ENCODE peak calls at places on chromosome 20, in eight cellular contexts. I is activated CD8-positive, alpha-beta memory T cell treated with anti-CD3 and anti-CD28 coated beads, Interleukin-2, amount 10 ng/mL, durations not matched to agents 7 days and 5 days; T is stimulated activated naive CD8-positive, alpha-beta T cell treated with anti-CD3 and anti-CD28 coated beads, Interleukin-15, amount 100 ng/mL, for 72 hours; G is activated T-cell treated with anti-CD3 and anti-CD28 coated beads, Interleukin-2, amount 50 U/mL, for 4 hours; Y is omental fat pad; M is RWPE2; E is A549; X is heart right ventricle. P is an unnamed sample.

GRCh38 chr20:40978761-40979160 is 49.9 kb upstream of the TOP1 start:
- ATAC-seq in G (no peak), E (no peak), M (peak), T (no peak), I (no peak), X (no peak), Y (no peak), P (peak)

GRCh38 chr20:39853050-39853449 is 836.0 kb downstream of the MAFB start:
- ATAC-seq in Y (no peak), X (no peak), T (no peak), E (no peak), G (no peak), M (no peak), I (no peak), P (no peak)

GRCh38 chr20:49965781-49966304 is 16.9 kb upstream of the SNAI1 start:
- ATAC-seq in X (no peak), M (no peak), T (no peak), I (no peak), E (no peak), G (no peak), Y (no peak), P (peak)

GRCh38 chr20:59825944-59826759 is 107.3 kb downstream of the SYCP2 start:
- ATAC-seq in M (peak), E (no peak), Y (no peak), I (no peak), X (no peak), G (peak), T (peak), P (peak)

GRCh38 chr20:44997668-44998067 is 31.4 kb downstream of the STK4 start:
- ATAC-seq in X (no peak), Y (no peak), G (peak), E (no peak), M (no peak), I (no peak), T (no peak), P (no peak)

GRCh38 chr20:33871362-33871761 is 60.2 kb downstream of the CHMP4B start:
- ATAC-seq in Y (no peak), X (no peak), I (no peak), T (no peak), M (no peak), E (no peak), G (no peak), P (no peak)

GRCh38 chr20:51534764-51535386 is 7.6 kb downstream of the NFATC2 start:
- ATAC-seq in G (no peak), I (peak), T (no peak), E (no peak), Y (no peak), X (no peak), M (no peak), P (no peak)

GRCh38 chr20:16752901-16753300 is 4.7 kb downstream of the OTOR start:
- ATAC-seq in M (no peak), T (no peak), I (no peak), E (no peak), G (no peak), Y (no peak), X (no peak), P (no peak)

GRCh38 chr20:51399138-51399890 is 143.2 kb downstream of the NFATC2 start:
- ATAC-seq in G (no peak), Y (no peak), I (no peak), M (no peak), T (no peak), X (no peak), E (no peak), P (no peak)

GRCh38 chr20:31452575-31452974 is 12.1 kb downstream of the DEFB123 start:
- ATAC-seq in Y (no peak), G (no peak), I (no peak), M (peak), E (no peak), T (no peak), X (no peak), P (no peak)

GRCh38 chr20:5735845-5736530 is 14.2 kb upstream of the SHLD1 start:
- ATAC-seq in X (peak), M (no peak), Y (no peak), E (no peak), G (no peak), T (no peak), I (no peak), P (no peak)

GRCh38 chr20:9130407-9130995 is 61.6 kb downstream of the PLCB4 start:
- ATAC-seq in X (peak), M (no peak), T (no peak), I (no peak), Y (no peak), G (no peak), E (no peak), P (no peak)

GRCh38 chr20:48292806-48293205 is 507.5 kb upstream of the SULF2 start:
- ATAC-seq in E (no peak), X (no peak), T (no peak), Y (no peak), M (no peak), G (no peak), I (no peak), P (no peak)

GRCh38 chr20:57426156-57426769 is 35.1 kb downstream of the RBM38 start:
- ATAC-seq in M (no peak), I (no peak), E (no peak), T (no peak), Y (no peak), G (no peak), X (no peak), P (no peak)

GRCh38 chr20:45268531-45268930 is 14.2 kb upstream of the SLPI start:
- ATAC-seq in X (no peak), I (no peak), M (peak), T (no peak), E (no peak), G (no peak), Y (no peak), P (no peak)

GRCh38 chr20:4297141-4297826 is 281.9 kb upstream of the RNF24 start:
- ATAC-seq in I (no peak), Y (no peak), M (no peak), G (no peak), X (peak), E (no peak), T (no peak), P (peak)